ENCODE peak calls at places on chromosomes 1 and 21, in six cellular contexts. One of them, this sample, is unnamed. For H3K4me1, the result is how much of the 10 kb centered on the place peaks cover.

GRCh38 chr1:12407050-12407961 is 177.5 kb downstream of the VPS13D start:
- DNase-seq in Caco-2: no peak
- DNase-seq in cardiac muscle cell: no peak
- DNase-seq in esophagus squamous epithelium: no peak
- DNase-seq in left lung: no peak
- DNase-seq in hepatocyte: peak
- DNase-seq in this sample: peak

GRCh38 chr1:110533230-110533629 is 14.3 kb upstream of the KCNA10 start:
- DNase-seq in cardiac muscle cell: no peak
- DNase-seq in left lung: no peak
- DNase-seq in Caco-2: no peak
- DNase-seq in hepatocyte: no peak
- DNase-seq in esophagus squamous epithelium: no peak
- DNase-seq in this sample: no peak

GRCh38 chr1:52158218-52158617 is 16.3 kb downstream of the ZFYVE9 start:
- DNase-seq in Caco-2: no peak
- DNase-seq in left lung: no peak
- DNase-seq in cardiac muscle cell: no peak
- DNase-seq in esophagus squamous epithelium: no peak
- DNase-seq in hepatocyte: no peak
- DNase-seq in this sample: no peak

GRCh38 chr1:172599912-172600311 is 59.0 kb upstream of the FASLG start:
- DNase-seq in hepatocyte: no peak
- DNase-seq in esophagus squamous epithelium: no peak
- DNase-seq in left lung: no peak
- DNase-seq in Caco-2: no peak
- DNase-seq in cardiac muscle cell: no peak
- DNase-seq in this sample: no peak

GRCh38 chr1:89808429-89809117 is 12.3 kb upstream of the LRRC8D start:
- DNase-seq in hepatocyte: peak
- DNase-seq in esophagus squamous epithelium: no peak
- DNase-seq in Caco-2: peak
- DNase-seq in left lung: no peak
- DNase-seq in cardiac muscle cell: no peak
- DNase-seq in this sample: peak

GRCh38 chr1:26874896-26875295 is 11.9 kb downstream of the SFN start:
- DNase-seq in esophagus squamous epithelium: no peak
- DNase-seq in hepatocyte: no peak
- DNase-seq in Caco-2: no peak
- DNase-seq in left lung: no peak
- DNase-seq in cardiac muscle cell: no peak
- DNase-seq in this sample: no peak

GRCh38 chr21:44285547-44285992 is at the start of gene AIRE:
- DNase-seq in left lung: peak
- DNase-seq in Caco-2: no peak
- DNase-seq in cardiac muscle cell: no peak
- DNase-seq in hepatocyte: peak
- DNase-seq in esophagus squamous epithelium: no peak
- DNase-seq in this sample: peak

GRCh38 chr1:183273300-183273699 is 87.2 kb downstream of the LAMC2 start:
- DNase-seq in Caco-2: no peak
- DNase-seq in esophagus squamous epithelium: no peak
- DNase-seq in cardiac muscle cell: no peak
- DNase-seq in left lung: no peak
- DNase-seq in hepatocyte: no peak
- DNase-seq in this sample: no peak

GRCh38 chr1:234553241-234554156 is 56.5 kb downstream of the IRF2BP2 start:
- DNase-seq in left lung: no peak
- DNase-seq in cardiac muscle cell: no peak
- DNase-seq in Caco-2: no peak
- DNase-seq in esophagus squamous epithelium: no peak
- DNase-seq in hepatocyte: peak
- DNase-seq in this sample: peak

GRCh38 chr1:5734996-5735395 is 257.2 kb downstream of the NPHP4 start:
- DNase-seq in left lung: peak
- DNase-seq in cardiac muscle cell: no peak
- DNase-seq in Caco-2: no peak
- DNase-seq in hepatocyte: no peak
- DNase-seq in esophagus squamous epithelium: no peak
- DNase-seq in this sample: no peak

GRCh38 chr1:43199093-43199726 is 27.1 kb downstream of the CFAP57 start:
- DNase-seq in esophagus squamous epithelium: no peak
- DNase-seq in cardiac muscle cell: no peak
- DNase-seq in Caco-2: no peak
- DNase-seq in left lung: no peak
- DNase-seq in hepatocyte: no peak
- DNase-seq in this sample: no peak

GRCh38 chr1:226655251-226656163 is 83.6 kb downstream of the ITPKB start:
- DNase-seq in left lung: peak
- DNase-seq in esophagus squamous epithelium: no peak
- DNase-seq in cardiac muscle cell: no peak
- DNase-seq in hepatocyte: no peak
- DNase-seq in Caco-2: no peak
- DNase-seq in this sample: no peak
- H3K4me1 ChIP-seq in left lung: under half
- H3K4me1 ChIP-seq in esophagus squamous epithelium: half or more
- H3K4me1 ChIP-seq in cardiac muscle cell: under half
- H3K4me1 ChIP-seq in hepatocyte: under half
- H3K4me1 ChIP-seq in Caco-2: under half
- H3K4me1 ChIP-seq in this sample: under half

DNA sequence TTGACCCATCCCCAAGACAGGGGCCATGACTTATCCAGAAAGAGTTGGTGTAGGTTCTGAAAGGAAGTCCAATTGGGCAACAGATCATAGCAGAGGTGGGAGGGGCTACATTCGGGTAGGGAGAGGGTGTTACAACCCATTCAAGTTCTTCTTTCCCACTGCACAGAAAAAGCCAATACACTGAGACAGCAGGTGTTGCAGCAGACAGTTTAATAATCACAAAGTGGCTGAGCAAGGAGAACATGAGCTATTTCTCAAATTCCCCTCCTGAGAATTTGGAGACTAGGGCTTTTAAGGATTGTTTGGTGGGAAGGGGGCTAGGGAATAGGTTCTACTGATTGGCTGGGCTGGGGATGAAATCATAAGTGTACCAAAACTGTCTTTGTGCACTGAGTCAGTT is 328.4 kb upstream of the POU3F1 start:
- DNase-seq in esophagus squamous epithelium: no peak
- DNase-seq in left lung: no peak
- DNase-seq in hepatocyte: no peak
- DNase-seq in Caco-2: no peak
- DNase-seq in cardiac muscle cell: no peak
- DNase-seq in this sample: no peak
- H3K4me1 ChIP-seq in esophagus squamous epithelium: under half
- H3K4me1 ChIP-seq in left lung: under half
- H3K4me1 ChIP-seq in hepatocyte: under half
- H3K4me1 ChIP-seq in Caco-2: under half
- H3K4me1 ChIP-seq in cardiac muscle cell: under half
- H3K4me1 ChIP-seq in this sample: under half

DNA sequence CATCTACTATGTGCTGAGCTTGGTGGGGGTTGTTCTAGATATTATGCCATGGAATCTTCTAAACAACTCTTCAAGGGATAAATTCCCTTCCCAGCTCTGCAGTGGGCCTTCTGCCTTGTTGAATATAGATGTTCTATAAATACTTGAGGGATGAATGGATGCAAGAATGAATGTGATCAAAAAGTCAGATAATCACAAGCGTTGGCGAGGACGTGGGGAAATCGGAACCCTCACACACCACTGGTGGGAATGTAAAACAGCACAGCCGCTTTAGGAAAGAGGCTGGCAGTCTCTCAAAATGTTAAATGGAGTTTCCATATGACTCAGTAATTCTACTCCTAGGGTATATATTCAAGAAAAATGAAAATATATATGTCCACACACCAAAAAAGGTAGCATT is 19.1 kb downstream of the SDC3 start:
- DNase-seq in esophagus squamous epithelium: no peak
- DNase-seq in left lung: no peak
- DNase-seq in hepatocyte: no peak
- DNase-seq in Caco-2: no peak
- DNase-seq in cardiac muscle cell: no peak
- DNase-seq in this sample: no peak
- H3K4me1 ChIP-seq in esophagus squamous epithelium: under half
- H3K4me1 ChIP-seq in left lung: under half
- H3K4me1 ChIP-seq in hepatocyte: under half
- H3K4me1 ChIP-seq in Caco-2: under half
- H3K4me1 ChIP-seq in cardiac muscle cell: under half
- H3K4me1 ChIP-seq in this sample: half or more

GRCh38 chr1:237873487-237873927 is 17.2 kb downstream of the ZP4 start:
- DNase-seq in cardiac muscle cell: no peak
- DNase-seq in hepatocyte: peak
- DNase-seq in Caco-2: no peak
- DNase-seq in left lung: no peak
- DNase-seq in esophagus squamous epithelium: no peak
- DNase-seq in this sample: no peak

GRCh38 chr1:237877628-237878027 is 13.1 kb downstream of the ZP4 start:
- DNase-seq in esophagus squamous epithelium: no peak
- DNase-seq in hepatocyte: no peak
- DNase-seq in left lung: no peak
- DNase-seq in Caco-2: no peak
- DNase-seq in cardiac muscle cell: no peak
- DNase-seq in this sample: no peak

GRCh38 chr1:237879195-237879594 is 11.5 kb downstream of the ZP4 start:
- DNase-seq in esophagus squamous epithelium: no peak
- DNase-seq in Caco-2: no peak
- DNase-seq in cardiac muscle cell: no peak
- DNase-seq in left lung: no peak
- DNase-seq in hepatocyte: no peak
- DNase-seq in this sample: no peak

GRCh38 chr1:237878406-237878805 is 12.3 kb downstream of the ZP4 start:
- DNase-seq in cardiac muscle cell: no peak
- DNase-seq in hepatocyte: no peak
- DNase-seq in esophagus squamous epithelium: no peak
- DNase-seq in left lung: no peak
- DNase-seq in Caco-2: no peak
- DNase-seq in this sample: no peak

DNA sequence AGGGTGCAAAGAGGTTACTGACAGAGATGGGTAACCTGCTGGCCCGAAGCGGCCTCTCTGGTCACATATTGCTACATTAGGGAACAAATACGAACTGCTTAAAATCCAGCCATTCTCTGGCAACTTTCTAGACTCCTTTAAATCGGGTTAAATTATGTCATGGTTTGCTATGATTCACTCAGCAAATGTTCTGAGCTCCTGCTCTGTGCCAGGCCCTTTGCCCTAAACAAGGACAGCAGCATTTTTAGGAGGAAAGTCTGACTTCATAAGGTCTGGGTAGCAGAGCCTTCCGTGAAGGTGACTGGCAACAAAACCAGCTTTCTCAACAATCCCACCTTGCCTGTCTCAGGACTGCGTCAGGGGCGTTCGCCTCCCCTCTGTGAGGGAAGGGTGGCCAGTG is 15.4 kb downstream of the ZP4 start:
- DNase-seq in Caco-2: no peak
- DNase-seq in left lung: no peak
- DNase-seq in esophagus squamous epithelium: no peak
- DNase-seq in hepatocyte: no peak
- DNase-seq in cardiac muscle cell: no peak
- DNase-seq in this sample: no peak
- H3K4me1 ChIP-seq in Caco-2: under half
- H3K4me1 ChIP-seq in left lung: under half
- H3K4me1 ChIP-seq in esophagus squamous epithelium: under half
- H3K4me1 ChIP-seq in hepatocyte: under half
- H3K4me1 ChIP-seq in cardiac muscle cell: under half
- H3K4me1 ChIP-seq in this sample: under half

DNA sequence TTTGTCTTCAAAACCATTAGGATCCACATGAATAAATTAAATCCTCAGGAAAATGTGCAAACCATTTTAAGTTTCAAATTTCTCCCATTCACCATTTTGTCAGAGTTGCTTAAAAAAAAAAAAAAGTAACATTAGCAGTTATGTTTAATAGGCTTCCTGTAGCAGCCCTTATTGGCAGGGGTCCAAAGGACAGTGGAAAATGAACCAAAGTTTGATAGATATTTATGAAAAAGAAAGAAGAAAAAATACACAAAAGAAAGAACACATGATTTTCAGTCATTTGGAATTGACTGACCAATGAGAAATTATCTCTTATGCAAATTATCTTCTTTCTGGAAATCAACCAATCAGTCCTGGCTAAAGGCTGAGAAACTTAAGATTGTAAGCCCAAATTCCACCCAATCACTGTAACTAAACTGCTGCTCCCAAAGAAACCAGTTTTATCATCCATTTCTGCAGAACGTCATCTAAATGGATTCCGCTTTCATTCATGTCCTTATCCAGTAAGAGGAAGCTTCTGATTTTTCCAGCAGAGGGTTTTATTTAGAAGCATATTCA is 282.4 kb downstream of the TM2D1 start:
- DNase-seq in esophagus squamous epithelium: no peak
- DNase-seq in cardiac muscle cell: no peak
- DNase-seq in left lung: no peak
- DNase-seq in Caco-2: no peak
- DNase-seq in hepatocyte: no peak
- DNase-seq in this sample: no peak
- H3K4me1 ChIP-seq in esophagus squamous epithelium: under half
- H3K4me1 ChIP-seq in cardiac muscle cell: under half
- H3K4me1 ChIP-seq in left lung: under half
- H3K4me1 ChIP-seq in Caco-2: under half
- H3K4me1 ChIP-seq in hepatocyte: under half
- H3K4me1 ChIP-seq in this sample: under half

DNA sequence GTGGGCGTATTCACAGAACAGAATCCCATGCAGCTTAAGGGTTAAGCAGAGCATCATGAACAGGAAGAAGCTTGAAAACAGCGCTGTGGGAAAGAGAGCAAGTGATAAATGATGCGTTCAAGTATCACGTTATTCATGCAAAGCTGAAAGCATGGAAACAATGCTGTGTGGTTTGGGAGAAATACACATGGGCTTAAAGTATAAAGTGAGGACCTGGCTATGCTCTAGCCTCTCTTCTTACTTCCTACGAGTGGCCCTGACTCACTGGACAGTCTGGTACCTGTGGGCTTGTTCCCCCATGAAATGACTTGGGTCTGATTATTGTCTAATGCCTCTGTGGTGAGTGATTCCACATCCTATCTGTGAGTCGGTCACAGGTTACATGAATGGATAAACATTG is 25.6 kb downstream of the TMPRSS2 start:
- DNase-seq in left lung: no peak
- DNase-seq in cardiac muscle cell: no peak
- DNase-seq in Caco-2: no peak
- DNase-seq in hepatocyte: no peak
- DNase-seq in esophagus squamous epithelium: no peak
- DNase-seq in this sample: peak
- H3K4me1 ChIP-seq in left lung: under half
- H3K4me1 ChIP-seq in cardiac muscle cell: under half
- H3K4me1 ChIP-seq in Caco-2: under half
- H3K4me1 ChIP-seq in hepatocyte: under half
- H3K4me1 ChIP-seq in esophagus squamous epithelium: under half
- H3K4me1 ChIP-seq in this sample: under half

This sample was measured in SJSA1.